ENCODE peak calls at places on chromosomes 13 and 19, in six cellular contexts. Z is fibroblast of lung; N is fibroblast of gingiva; R is effector memory CD4-positive, alpha-beta T cell; U is fibroblast of pulmonary artery; G is Caki2. S is an unnamed sample.

GRCh38 chr13:51628059-51628852 is 44.0 kb downstream of the WDFY2 start:
- DNase-seq in Z (no peak), N (no peak), R (no peak), U (no peak), G (no peak), S (no peak)

GRCh38 chr19:7746903-7747884 is at the start of gene CD209:
- DNase-seq in Z (no peak), N (no peak), R (no peak), U (no peak), G (no peak), S (no peak)

GRCh38 chr13:72782717-72783116 is 784 bp downstream of the PIBF1 start:
- DNase-seq in Z (peak; percentile 50), N (peak; percentile 31), R (no peak), U (peak; percentile 31), G (peak; percentile 12), S (no peak)

GRCh38 chr13:39836038-39836437 is 180.6 kb downstream of the COG6 start:
- DNase-seq in Z (no peak), N (no peak), R (no peak), U (no peak), G (no peak), S (no peak)

GRCh38 chr19:30651066-30651465 is 278.9 kb downstream of the ZNF536 start:
- DNase-seq in Z (no peak), N (no peak), R (no peak), U (no peak), G (no peak), S (no peak)

GRCh38 chr19:39067104-39067503 is 17.1 kb upstream of the ACP7 start:
- DNase-seq in Z (no peak), N (no peak), R (no peak), U (no peak), G (no peak), S (no peak)

GRCh38 chr13:94660695-94661324 is 51.5 kb downstream of the SOX21 start:
- DNase-seq in Z (peak; percentile 11), N (peak; percentile 24), R (no peak), U (peak; percentile 33), G (peak; percentile 27), S (no peak)

GRCh38 chr13:114024603-114025431 is 50.9 kb upstream of the C13orf46 start:
- DNase-seq in Z (no peak), N (no peak), R (no peak), U (no peak), G (no peak), S (no peak)

GRCh38 chr19:54162241-54162805 is 2.8 kb upstream of the LENG1 start:
- DNase-seq in Z (peak; percentile 54), N (peak; percentile 51), R (peak; percentile 67), U (peak; percentile 62), G (peak; percentile 89), S (peak; percentile 55)

S was measured in NCI-H226.